ENCODE peak calls at places on chromosome 15, in four cellular contexts. D is left ventricle myocardium inferior, P is NCI-H524 treated with DMSO at 0.1 percent for 48 hours, J is posterior vena cava. X is an unnamed sample.

GRCh38 chr15:44763848-44764247 is 27.5 kb downstream of the TRIM69 start:
- DNase-seq in D (no peak), P (no peak), J (no peak), X (no peak)

GRCh38 chr15:81939604-81940440 is 106.0 kb downstream of the MEX3B start:
- DNase-seq in D (no peak), P (no peak), J (no peak), X (no peak)

GRCh38 chr15:76151599-76151974 is 91.8 kb downstream of the TMEM266 start:
- DNase-seq in D (no peak), P (no peak), J (no peak), X (no peak)

GRCh38 chr15:56411122-56411749 is 46.0 kb downstream of the TEX9 start:
- DNase-seq in D (no peak), P (peak), J (no peak), X (no peak)

GRCh38 chr15:35427091-35427490 is 118.9 kb downstream of the DPH6 start:
- DNase-seq in D (no peak), P (no peak), J (no peak), X (no peak)

GRCh38 chr15:38562278-38562677 is 2.3 kb downstream of the RASGRP1 start:
- DNase-seq in D (no peak), P (no peak), J (no peak), X (no peak)

GRCh38 chr15:90414408-90415028 is 26.5 kb downstream of the IQGAP1 start:
- DNase-seq in D (no peak), P (no peak), J (no peak), X (no peak)

GRCh38 chr15:32029862-32030781 is at the start of gene CHRNA7:
- DNase-seq in D (peak), P (no peak), J (peak), X (no peak)

GRCh38 chr15:68205558-68205944 is 419 bp upstream of the CALML4 start:
- DNase-seq in D (no peak), P (no peak), J (peak), X (no peak)

GRCh38 chr15:100671858-100672543 is 69.6 kb downstream of the ASB7 start:
- DNase-seq in D (no peak), P (no peak), J (no peak), X (no peak)

GRCh38 chr15:68316061-68316804 is 38.7 kb downstream of the FEM1B start:
- DNase-seq in D (no peak), P (no peak), J (peak), X (no peak)

GRCh38 chr15:69557340-69558137 is 104.9 kb downstream of the RPLP1 start:
- DNase-seq in D (no peak), P (no peak), J (no peak), X (no peak)

GRCh38 chr15:41955807-41956525 is 16.4 kb downstream of the EHD4 start:
- DNase-seq in D (no peak), P (no peak), J (no peak), X (no peak)

GRCh38 chr15:70976856-70977255 is 84.2 kb downstream of the LRRC49 start:
- DNase-seq in D (no peak), P (no peak), J (no peak), X (no peak)

GRCh38 chr15:49066374-49066773 is 20.1 kb upstream of the SECISBP2L start:
- DNase-seq in D (no peak), P (no peak), J (no peak), X (no peak)

GRCh38 chr15:90154861-90155626 is 46.1 kb upstream of the SEMA4B start:
- DNase-seq in D (no peak), P (no peak), J (no peak), X (no peak)

GRCh38 chr15:60520041-60520824 is 41.3 kb upstream of the ICE2 start:
- DNase-seq in D (no peak), P (no peak), J (no peak), X (no peak)

GRCh38 chr15:67085818-67086649 is 20.6 kb downstream of the SMAD3 start:
- DNase-seq in D (no peak), P (no peak), J (no peak), X (no peak)

GRCh38 chr15:43287254-43287653 is 20.5 kb upstream of the TGM5 start:
- DNase-seq in D (no peak), P (no peak), J (no peak), X (no peak)

GRCh38 chr15:32993285-32993684 is 201.2 kb downstream of the FMN1 start:
- DNase-seq in D (no peak), P (no peak), J (no peak), X (no peak)

GRCh38 chr15:41984622-41985021 is 12.3 kb upstream of the EHD4 start:
- DNase-seq in D (no peak), P (no peak), J (peak), X (no peak)

GRCh38 chr15:100760357-100760903 is 119.2 kb upstream of the ALDH1A3 start:
- DNase-seq in D (no peak), P (no peak), J (peak), X (no peak)

GRCh38 chr15:47553933-47554332 is 163.4 kb upstream of the SEMA6D start:
- DNase-seq in D (no peak), P (no peak), J (no peak), X (no peak)

GRCh38 chr15:90889313-90889730 is 5.0 kb downstream of the FES start:
- DNase-seq in D (no peak), P (no peak), J (no peak), X (no peak)

GRCh38 chr15:58115692-58116091 is 22.5 kb upstream of the AQP9 start:
- DNase-seq in D (no peak), P (no peak), J (no peak), X (no peak)

GRCh38 chr15:70023769-70024491 is 73.8 kb downstream of the TLE3 start:
- DNase-seq in D (peak), P (no peak), J (peak), X (no peak)

GRCh38 chr15:90960316-90961091 is 5.8 kb downstream of the RCCD1 start:
- DNase-seq in D (no peak), P (no peak), J (peak), X (no peak)

GRCh38 chr15:41655716-41656115 is 4.5 kb upstream of the MGA start:
- DNase-seq in D (no peak), P (no peak), J (no peak), X (no peak)

GRCh38 chr15:57634290-57634689 is 42.6 kb downstream of the MYZAP start:
- DNase-seq in D (no peak), P (no peak), J (no peak), X (no peak)

GRCh38 chr15:68776477-68777270 is 44.0 kb downstream of the ANP32A start:
- DNase-seq in D (no peak), P (no peak), J (no peak), X (no peak)

GRCh38 chr15:27873825-27874224 is 225.3 kb downstream of the OCA2 start:
- DNase-seq in D (no peak), P (no peak), J (no peak), X (no peak)

GRCh38 chr15:82135645-82136044 is 89.8 kb upstream of the MEX3B start:
- DNase-seq in D (no peak), P (no peak), J (no peak), X (no peak)

GRCh38 chr15:89690276-89691218 is at the start of the genes PEX11A and WDR93:
- DNase-seq in D (peak), P (peak), J (peak), X (peak)

GRCh38 chr15:40330368-40330836 is 6.9 kb downstream of the INAFM2 start:
- DNase-seq in D (no peak), P (peak), J (peak), X (no peak)